ENCODE peak calls at places on chromosomes 16 and 17, in eight cellular contexts. One of them, this sample, is unnamed.

GRCh38 chr17:61597606-61598005 is 6.6 kb upstream of the NACA2 start:
- DNase-seq in stimulated activated CD8-positive, alpha-beta memory T cell treated with anti-CD3 and anti-CD28 coated beads, Interleukin-15, amount 100 ng/mL, for 24 hours: no peak
- DNase-seq in NCI-H1092 treated with DMSO at 0.1 percent for 48 hours: no peak
- DNase-seq in tibial artery: no peak
- DNase-seq in fibroblast of lung: no peak
- DNase-seq in activated CD4-positive, CD25-positive, alpha-beta regulatory T cell: no peak
- DNase-seq in spleen: no peak
- DNase-seq in M059J: no peak
- DNase-seq in this sample: no peak

GRCh38 chr16:30844671-30845449 is 49.0 kb downstream of the BCL7C start:
- DNase-seq in stimulated activated CD8-positive, alpha-beta memory T cell treated with anti-CD3 and anti-CD28 coated beads, Interleukin-15, amount 100 ng/mL, for 24 hours: peak
- DNase-seq in NCI-H1092 treated with DMSO at 0.1 percent for 48 hours: peak
- DNase-seq in tibial artery: peak
- DNase-seq in fibroblast of lung: peak
- DNase-seq in activated CD4-positive, CD25-positive, alpha-beta regulatory T cell: peak
- DNase-seq in spleen: no peak
- DNase-seq in M059J: peak
- DNase-seq in this sample: peak

GRCh38 chr16:75087040-75087979 is 29.3 kb downstream of the LDHD start:
- DNase-seq in stimulated activated CD8-positive, alpha-beta memory T cell treated with anti-CD3 and anti-CD28 coated beads, Interleukin-15, amount 100 ng/mL, for 24 hours: no peak
- DNase-seq in NCI-H1092 treated with DMSO at 0.1 percent for 48 hours: peak
- DNase-seq in tibial artery: no peak
- DNase-seq in fibroblast of lung: peak
- DNase-seq in activated CD4-positive, CD25-positive, alpha-beta regulatory T cell: no peak
- DNase-seq in spleen: no peak
- DNase-seq in M059J: no peak
- DNase-seq in this sample: no peak

GRCh38 chr17:80362428-80363119 is 52.4 kb upstream of the ENDOV start:
- DNase-seq in stimulated activated CD8-positive, alpha-beta memory T cell treated with anti-CD3 and anti-CD28 coated beads, Interleukin-15, amount 100 ng/mL, for 24 hours: no peak
- DNase-seq in NCI-H1092 treated with DMSO at 0.1 percent for 48 hours: no peak
- DNase-seq in tibial artery: peak
- DNase-seq in fibroblast of lung: peak
- DNase-seq in activated CD4-positive, CD25-positive, alpha-beta regulatory T cell: no peak
- DNase-seq in spleen: peak
- DNase-seq in M059J: peak
- DNase-seq in this sample: no peak

GRCh38 chr17:10623786-10624338 is 33.2 kb downstream of the MYH3 start:
- DNase-seq in stimulated activated CD8-positive, alpha-beta memory T cell treated with anti-CD3 and anti-CD28 coated beads, Interleukin-15, amount 100 ng/mL, for 24 hours: no peak
- DNase-seq in NCI-H1092 treated with DMSO at 0.1 percent for 48 hours: no peak
- DNase-seq in tibial artery: no peak
- DNase-seq in fibroblast of lung: no peak
- DNase-seq in activated CD4-positive, CD25-positive, alpha-beta regulatory T cell: no peak
- DNase-seq in spleen: peak
- DNase-seq in M059J: no peak
- DNase-seq in this sample: no peak

GRCh38 chr17:16199093-16199492 is 16.2 kb downstream of the NCOR1 start:
- DNase-seq in stimulated activated CD8-positive, alpha-beta memory T cell treated with anti-CD3 and anti-CD28 coated beads, Interleukin-15, amount 100 ng/mL, for 24 hours: no peak
- DNase-seq in NCI-H1092 treated with DMSO at 0.1 percent for 48 hours: no peak
- DNase-seq in tibial artery: no peak
- DNase-seq in fibroblast of lung: no peak
- DNase-seq in activated CD4-positive, CD25-positive, alpha-beta regulatory T cell: no peak
- DNase-seq in spleen: no peak
- DNase-seq in M059J: peak
- DNase-seq in this sample: no peak

GRCh38 chr16:57797526-57798266 is 4.6 kb downstream of the KIFC3 start:
- DNase-seq in stimulated activated CD8-positive, alpha-beta memory T cell treated with anti-CD3 and anti-CD28 coated beads, Interleukin-15, amount 100 ng/mL, for 24 hours: no peak
- DNase-seq in NCI-H1092 treated with DMSO at 0.1 percent for 48 hours: peak
- DNase-seq in tibial artery: no peak
- DNase-seq in fibroblast of lung: no peak
- DNase-seq in activated CD4-positive, CD25-positive, alpha-beta regulatory T cell: no peak
- DNase-seq in spleen: no peak
- DNase-seq in M059J: no peak
- DNase-seq in this sample: no peak

GRCh38 chr17:11264183-11264871 is 23.3 kb downstream of the SHISA6 start:
- DNase-seq in stimulated activated CD8-positive, alpha-beta memory T cell treated with anti-CD3 and anti-CD28 coated beads, Interleukin-15, amount 100 ng/mL, for 24 hours: no peak
- DNase-seq in NCI-H1092 treated with DMSO at 0.1 percent for 48 hours: no peak
- DNase-seq in tibial artery: no peak
- DNase-seq in fibroblast of lung: no peak
- DNase-seq in activated CD4-positive, CD25-positive, alpha-beta regulatory T cell: no peak
- DNase-seq in spleen: no peak
- DNase-seq in M059J: no peak
- DNase-seq in this sample: no peak

GRCh38 chr16:11250091-11250785 is 5.8 kb downstream of the SOCS1 start:
- DNase-seq in stimulated activated CD8-positive, alpha-beta memory T cell treated with anti-CD3 and anti-CD28 coated beads, Interleukin-15, amount 100 ng/mL, for 24 hours: no peak
- DNase-seq in NCI-H1092 treated with DMSO at 0.1 percent for 48 hours: no peak
- DNase-seq in tibial artery: no peak
- DNase-seq in fibroblast of lung: no peak
- DNase-seq in activated CD4-positive, CD25-positive, alpha-beta regulatory T cell: no peak
- DNase-seq in spleen: no peak
- DNase-seq in M059J: peak
- DNase-seq in this sample: no peak

GRCh38 chr16:78478267-78478821 is 378.9 kb downstream of the WWOX start:
- DNase-seq in stimulated activated CD8-positive, alpha-beta memory T cell treated with anti-CD3 and anti-CD28 coated beads, Interleukin-15, amount 100 ng/mL, for 24 hours: no peak
- DNase-seq in NCI-H1092 treated with DMSO at 0.1 percent for 48 hours: peak
- DNase-seq in tibial artery: no peak
- DNase-seq in fibroblast of lung: no peak
- DNase-seq in activated CD4-positive, CD25-positive, alpha-beta regulatory T cell: no peak
- DNase-seq in spleen: no peak
- DNase-seq in M059J: no peak
- DNase-seq in this sample: no peak

GRCh38 chr16:85420501-85421337 is 192.4 kb upstream of the GSE1 start:
- DNase-seq in stimulated activated CD8-positive, alpha-beta memory T cell treated with anti-CD3 and anti-CD28 coated beads, Interleukin-15, amount 100 ng/mL, for 24 hours: peak
- DNase-seq in NCI-H1092 treated with DMSO at 0.1 percent for 48 hours: no peak
- DNase-seq in tibial artery: no peak
- DNase-seq in fibroblast of lung: peak
- DNase-seq in activated CD4-positive, CD25-positive, alpha-beta regulatory T cell: peak
- DNase-seq in spleen: peak
- DNase-seq in M059J: no peak
- DNase-seq in this sample: no peak

GRCh38 chr17:35254107-35254802 is 11.4 kb downstream of the SLFN5 start:
- DNase-seq in stimulated activated CD8-positive, alpha-beta memory T cell treated with anti-CD3 and anti-CD28 coated beads, Interleukin-15, amount 100 ng/mL, for 24 hours: no peak
- DNase-seq in NCI-H1092 treated with DMSO at 0.1 percent for 48 hours: no peak
- DNase-seq in tibial artery: peak
- DNase-seq in fibroblast of lung: peak
- DNase-seq in activated CD4-positive, CD25-positive, alpha-beta regulatory T cell: no peak
- DNase-seq in spleen: no peak
- DNase-seq in M059J: peak
- DNase-seq in this sample: no peak

GRCh38 chr16:75458029-75458428 is 6.5 kb downstream of the TMEM170A start:
- DNase-seq in stimulated activated CD8-positive, alpha-beta memory T cell treated with anti-CD3 and anti-CD28 coated beads, Interleukin-15, amount 100 ng/mL, for 24 hours: no peak
- DNase-seq in NCI-H1092 treated with DMSO at 0.1 percent for 48 hours: no peak
- DNase-seq in tibial artery: no peak
- DNase-seq in fibroblast of lung: no peak
- DNase-seq in activated CD4-positive, CD25-positive, alpha-beta regulatory T cell: no peak
- DNase-seq in spleen: no peak
- DNase-seq in M059J: no peak
- DNase-seq in this sample: no peak

GRCh38 chr16:9827062-9827752 is 355.0 kb downstream of the GRIN2A start:
- DNase-seq in stimulated activated CD8-positive, alpha-beta memory T cell treated with anti-CD3 and anti-CD28 coated beads, Interleukin-15, amount 100 ng/mL, for 24 hours: no peak
- DNase-seq in NCI-H1092 treated with DMSO at 0.1 percent for 48 hours: no peak
- DNase-seq in tibial artery: no peak
- DNase-seq in fibroblast of lung: no peak
- DNase-seq in activated CD4-positive, CD25-positive, alpha-beta regulatory T cell: no peak
- DNase-seq in spleen: no peak
- DNase-seq in M059J: peak
- DNase-seq in this sample: no peak

GRCh38 chr16:12458051-12458450 is 345.6 kb downstream of the CPPED1 start:
- DNase-seq in stimulated activated CD8-positive, alpha-beta memory T cell treated with anti-CD3 and anti-CD28 coated beads, Interleukin-15, amount 100 ng/mL, for 24 hours: no peak
- DNase-seq in NCI-H1092 treated with DMSO at 0.1 percent for 48 hours: no peak
- DNase-seq in tibial artery: no peak
- DNase-seq in fibroblast of lung: no peak
- DNase-seq in activated CD4-positive, CD25-positive, alpha-beta regulatory T cell: no peak
- DNase-seq in spleen: no peak
- DNase-seq in M059J: no peak
- DNase-seq in this sample: no peak

GRCh38 chr17:64230551-64231408 is 32.3 kb downstream of the TEX2 start:
- DNase-seq in stimulated activated CD8-positive, alpha-beta memory T cell treated with anti-CD3 and anti-CD28 coated beads, Interleukin-15, amount 100 ng/mL, for 24 hours: no peak
- DNase-seq in NCI-H1092 treated with DMSO at 0.1 percent for 48 hours: no peak
- DNase-seq in tibial artery: no peak
- DNase-seq in fibroblast of lung: peak
- DNase-seq in activated CD4-positive, CD25-positive, alpha-beta regulatory T cell: no peak
- DNase-seq in spleen: no peak
- DNase-seq in M059J: peak
- DNase-seq in this sample: peak

This sample was measured in keratinocyte.